ENCODE peak calls at places on chromosomes 4 and X, in eight cellular contexts. One of them, this sample, is unnamed. For H3K4me1, the result is how much of the 10 kb centered on the place peaks cover.

GRCh38 chr4:159235779-159236368 is 133.0 kb downstream of the RAPGEF2 start:
- DNase-seq in kidney: no peak
- DNase-seq in cardiac muscle cell: peak
- DNase-seq in breast epithelium: no peak
- DNase-seq in hepatocyte: no peak
- DNase-seq in Peyer's patch: no peak
- DNase-seq in heart left ventricle: no peak
- DNase-seq in sigmoid colon: no peak
- DNase-seq in this sample: no peak

GRCh38 chrX:45479196-45479834 is 278.6 kb upstream of the DIPK2B start:
- DNase-seq in kidney: no peak
- DNase-seq in cardiac muscle cell: peak
- DNase-seq in breast epithelium: no peak
- DNase-seq in hepatocyte: no peak
- DNase-seq in Peyer's patch: no peak
- DNase-seq in heart left ventricle: no peak
- DNase-seq in sigmoid colon: no peak
- DNase-seq in this sample: no peak

GRCh38 chr4:15691346-15692140 is 9.9 kb downstream of the FAM200B start:
- DNase-seq in kidney: no peak
- DNase-seq in cardiac muscle cell: peak
- DNase-seq in breast epithelium: no peak
- DNase-seq in hepatocyte: no peak
- DNase-seq in Peyer's patch: no peak
- DNase-seq in heart left ventricle: no peak
- DNase-seq in sigmoid colon: no peak
- DNase-seq in this sample: no peak

GRCh38 chrX:70444326-70445196 is at the start of gene DLG3:
- DNase-seq in kidney: no peak
- DNase-seq in cardiac muscle cell: peak
- DNase-seq in breast epithelium: no peak
- DNase-seq in hepatocyte: peak
- DNase-seq in Peyer's patch: no peak
- DNase-seq in heart left ventricle: no peak
- DNase-seq in sigmoid colon: no peak
- DNase-seq in this sample: no peak

GRCh38 chrX:103629295-103630170 is 758 bp downstream of the TCEAL1 start:
- DNase-seq in kidney: peak
- DNase-seq in cardiac muscle cell: peak
- DNase-seq in breast epithelium: peak
- DNase-seq in hepatocyte: peak
- DNase-seq in Peyer's patch: peak
- DNase-seq in heart left ventricle: peak
- DNase-seq in sigmoid colon: peak
- DNase-seq in this sample: peak

GRCh38 chr4:77734928-77735327 is 84.2 kb downstream of the CNOT6L start:
- DNase-seq in kidney: no peak
- DNase-seq in cardiac muscle cell: peak
- DNase-seq in breast epithelium: no peak
- DNase-seq in hepatocyte: peak
- DNase-seq in Peyer's patch: no peak
- DNase-seq in heart left ventricle: no peak
- DNase-seq in sigmoid colon: no peak
- DNase-seq in this sample: peak

GRCh38 chrX:125131146-125131545 is 188.5 kb upstream of the TEX13C start:
- DNase-seq in kidney: no peak
- DNase-seq in cardiac muscle cell: no peak
- DNase-seq in breast epithelium: no peak
- DNase-seq in hepatocyte: peak
- DNase-seq in Peyer's patch: no peak
- DNase-seq in heart left ventricle: no peak
- DNase-seq in sigmoid colon: no peak
- DNase-seq in this sample: peak

GRCh38 chrX:13494562-13494961 is 74.8 kb upstream of the EGFL6 start:
- DNase-seq in kidney: no peak
- DNase-seq in cardiac muscle cell: no peak
- DNase-seq in breast epithelium: no peak
- DNase-seq in hepatocyte: no peak
- DNase-seq in Peyer's patch: no peak
- DNase-seq in heart left ventricle: no peak
- DNase-seq in sigmoid colon: no peak
- DNase-seq in this sample: no peak

GRCh38 chr4:186695392-186695791 is 28.3 kb downstream of the FAT1 start:
- DNase-seq in kidney: no peak
- DNase-seq in cardiac muscle cell: no peak
- DNase-seq in breast epithelium: no peak
- DNase-seq in hepatocyte: no peak
- DNase-seq in Peyer's patch: no peak
- DNase-seq in heart left ventricle: no peak
- DNase-seq in sigmoid colon: no peak
- DNase-seq in this sample: no peak

GRCh38 chrX:103883533-103883932 is 51.5 kb upstream of the RAB9B start:
- DNase-seq in kidney: no peak
- DNase-seq in cardiac muscle cell: peak
- DNase-seq in breast epithelium: no peak
- DNase-seq in hepatocyte: no peak
- DNase-seq in Peyer's patch: no peak
- DNase-seq in heart left ventricle: no peak
- DNase-seq in sigmoid colon: no peak
- DNase-seq in this sample: no peak

GRCh38 chrX:3815896-3816664 is 102.6 kb upstream of the PRKX start:
- DNase-seq in kidney: peak
- DNase-seq in cardiac muscle cell: peak
- DNase-seq in breast epithelium: peak
- DNase-seq in hepatocyte: peak
- DNase-seq in Peyer's patch: peak
- DNase-seq in heart left ventricle: peak
- DNase-seq in sigmoid colon: peak
- DNase-seq in this sample: peak

GRCh38 chrX:31236231-31236630 is 164.4 kb upstream of the FTHL17 start:
- DNase-seq in kidney: no peak
- DNase-seq in cardiac muscle cell: no peak
- DNase-seq in breast epithelium: no peak
- DNase-seq in hepatocyte: no peak
- DNase-seq in Peyer's patch: no peak
- DNase-seq in heart left ventricle: no peak
- DNase-seq in sigmoid colon: no peak
- DNase-seq in this sample: no peak

GRCh38 chr4:111776546-111776945 is 368.7 kb upstream of the FAM241A start:
- DNase-seq in kidney: no peak
- DNase-seq in cardiac muscle cell: no peak
- DNase-seq in breast epithelium: no peak
- DNase-seq in hepatocyte: no peak
- DNase-seq in Peyer's patch: no peak
- DNase-seq in heart left ventricle: no peak
- DNase-seq in sigmoid colon: no peak
- DNase-seq in this sample: no peak

GRCh38 chrX:107678957-107679740 is 50.8 kb downstream of the PRPS1 start:
- DNase-seq in kidney: peak
- DNase-seq in cardiac muscle cell: peak
- DNase-seq in breast epithelium: no peak
- DNase-seq in hepatocyte: peak
- DNase-seq in Peyer's patch: peak
- DNase-seq in heart left ventricle: peak
- DNase-seq in sigmoid colon: peak
- DNase-seq in this sample: peak

GRCh38 chrX:104195489-104196084 is 29.3 kb downstream of the FAM199X start:
- DNase-seq in kidney: no peak
- DNase-seq in cardiac muscle cell: peak
- DNase-seq in breast epithelium: no peak
- DNase-seq in hepatocyte: peak
- DNase-seq in Peyer's patch: no peak
- DNase-seq in heart left ventricle: no peak
- DNase-seq in sigmoid colon: no peak
- DNase-seq in this sample: peak

GRCh38 chr4:165512464-165512863 is 133.7 kb downstream of the CPE start:
- DNase-seq in kidney: no peak
- DNase-seq in cardiac muscle cell: peak
- DNase-seq in breast epithelium: no peak
- DNase-seq in hepatocyte: no peak
- DNase-seq in Peyer's patch: no peak
- DNase-seq in heart left ventricle: no peak
- DNase-seq in sigmoid colon: no peak
- DNase-seq in this sample: no peak

DNA sequence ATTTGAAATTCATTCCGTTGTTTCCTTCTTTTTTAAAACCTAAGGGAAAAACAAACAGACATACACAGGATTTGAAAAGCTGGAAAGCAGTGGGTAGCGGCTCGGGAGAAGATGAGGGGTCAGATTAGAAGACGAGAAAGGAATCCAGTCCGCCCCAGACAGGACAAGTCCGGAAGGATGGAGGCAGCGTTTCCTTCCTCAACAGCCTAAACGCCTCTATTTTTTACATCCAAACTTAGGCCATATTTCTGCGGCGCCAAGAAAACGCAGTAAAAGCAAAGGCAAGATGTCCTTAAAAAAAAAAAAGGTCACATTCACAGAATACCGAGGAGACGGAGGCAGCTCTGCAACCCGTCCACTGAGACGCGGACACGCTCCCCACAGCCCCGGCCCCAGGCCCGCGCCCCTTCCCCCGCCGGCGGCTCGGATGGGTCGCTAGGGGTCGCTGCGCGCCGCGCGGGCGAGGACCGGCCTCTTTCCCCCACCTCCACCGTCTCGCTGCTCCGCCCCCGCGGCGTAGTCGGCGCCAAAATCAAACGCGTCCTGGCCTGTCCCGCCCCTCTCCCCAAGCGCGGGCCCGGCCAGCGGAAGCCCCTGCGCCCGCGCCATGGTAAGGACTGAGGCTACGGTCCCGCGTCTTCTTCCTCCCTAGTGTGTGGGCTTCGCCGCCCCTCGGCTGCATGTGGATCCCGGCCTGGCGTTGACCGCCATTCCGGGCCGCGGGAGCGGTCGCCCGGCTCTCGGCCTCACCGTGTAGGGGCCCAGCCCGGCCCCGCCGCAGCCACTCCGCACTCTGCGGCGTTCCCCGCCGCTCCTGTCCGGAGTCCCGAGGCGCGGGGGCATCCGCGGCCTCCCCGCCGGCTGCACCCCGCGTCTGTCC is at the start of gene MND1:
- DNase-seq in kidney: peak
- DNase-seq in cardiac muscle cell: peak
- DNase-seq in breast epithelium: peak
- DNase-seq in hepatocyte: peak
- DNase-seq in Peyer's patch: peak
- DNase-seq in heart left ventricle: peak
- DNase-seq in sigmoid colon: peak
- DNase-seq in this sample: peak
- H3K4me1 ChIP-seq in kidney: under half
- H3K4me1 ChIP-seq in cardiac muscle cell: under half
- H3K4me1 ChIP-seq in breast epithelium: under half
- H3K4me1 ChIP-seq in hepatocyte: under half
- H3K4me1 ChIP-seq in Peyer's patch: under half
- H3K4me1 ChIP-seq in heart left ventricle: under half
- H3K4me1 ChIP-seq in sigmoid colon: under half
- H3K4me1 ChIP-seq in this sample: under half

GRCh38 chr4:118995693-118996391 is 107.2 kb downstream of the SYNPO2 start:
- DNase-seq in kidney: no peak
- DNase-seq in cardiac muscle cell: no peak
- DNase-seq in breast epithelium: no peak
- DNase-seq in hepatocyte: no peak
- DNase-seq in Peyer's patch: no peak
- DNase-seq in heart left ventricle: no peak
- DNase-seq in sigmoid colon: no peak
- DNase-seq in this sample: no peak
- H3K4me1 ChIP-seq in kidney: under half
- H3K4me1 ChIP-seq in cardiac muscle cell: under half
- H3K4me1 ChIP-seq in breast epithelium: under half
- H3K4me1 ChIP-seq in hepatocyte: under half
- H3K4me1 ChIP-seq in Peyer's patch: under half
- H3K4me1 ChIP-seq in heart left ventricle: under half
- H3K4me1 ChIP-seq in sigmoid colon: half or more
- H3K4me1 ChIP-seq in this sample: under half

DNA sequence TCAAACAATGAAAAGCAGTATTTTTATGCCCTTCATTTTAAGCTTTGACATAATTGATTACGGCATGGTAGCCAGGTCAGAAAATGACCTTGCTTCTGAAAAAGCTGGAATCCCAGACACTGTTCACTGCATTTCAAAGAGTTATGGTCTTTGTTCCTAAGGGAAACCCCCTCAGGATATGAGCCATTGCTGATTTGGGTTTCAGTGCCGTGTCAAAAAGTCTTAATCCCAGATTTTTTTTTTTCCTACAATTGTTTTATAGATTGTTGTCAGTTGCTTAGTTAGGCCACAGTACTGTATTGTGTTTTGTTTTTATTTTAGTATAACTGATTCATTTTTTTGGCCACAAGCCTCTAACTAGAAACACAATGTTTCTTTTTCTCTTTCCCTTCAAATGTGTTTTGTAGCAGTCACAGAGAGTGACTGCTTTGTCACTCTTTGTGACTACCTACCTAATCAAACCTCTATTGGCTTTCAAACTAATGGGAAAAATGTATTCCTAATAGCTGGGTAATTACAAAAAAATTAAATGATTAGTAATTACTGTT is 10.3 kb downstream of the WDR44 start:
- DNase-seq in kidney: no peak
- DNase-seq in cardiac muscle cell: no peak
- DNase-seq in breast epithelium: no peak
- DNase-seq in hepatocyte: no peak
- DNase-seq in Peyer's patch: no peak
- DNase-seq in heart left ventricle: no peak
- DNase-seq in sigmoid colon: no peak
- DNase-seq in this sample: no peak
- H3K4me1 ChIP-seq in kidney: under half
- H3K4me1 ChIP-seq in cardiac muscle cell: under half
- H3K4me1 ChIP-seq in breast epithelium: under half
- H3K4me1 ChIP-seq in hepatocyte: under half
- H3K4me1 ChIP-seq in Peyer's patch: under half
- H3K4me1 ChIP-seq in heart left ventricle: under half
- H3K4me1 ChIP-seq in sigmoid colon: under half
- H3K4me1 ChIP-seq in this sample: half or more

GRCh38 chr4:87042221-87042620 is 107.4 kb downstream of the AFF1 start:
- DNase-seq in kidney: no peak
- DNase-seq in cardiac muscle cell: no peak
- DNase-seq in breast epithelium: no peak
- DNase-seq in hepatocyte: no peak
- DNase-seq in Peyer's patch: no peak
- DNase-seq in heart left ventricle: no peak
- DNase-seq in sigmoid colon: no peak
- DNase-seq in this sample: no peak

GRCh38 chr4:87042986-87043820 is 108.4 kb downstream of the AFF1 start:
- DNase-seq in kidney: no peak
- DNase-seq in cardiac muscle cell: no peak
- DNase-seq in breast epithelium: no peak
- DNase-seq in hepatocyte: no peak
- DNase-seq in Peyer's patch: no peak
- DNase-seq in heart left ventricle: no peak
- DNase-seq in sigmoid colon: no peak
- DNase-seq in this sample: no peak

GRCh38 chr4:87045659-87046058 is 110.8 kb downstream of the AFF1 start:
- DNase-seq in kidney: no peak
- DNase-seq in cardiac muscle cell: no peak
- DNase-seq in breast epithelium: no peak
- DNase-seq in hepatocyte: no peak
- DNase-seq in Peyer's patch: no peak
- DNase-seq in heart left ventricle: no peak
- DNase-seq in sigmoid colon: no peak
- DNase-seq in this sample: no peak

GRCh38 chr4:87046111-87046510 is 111.3 kb downstream of the AFF1 start:
- DNase-seq in kidney: no peak
- DNase-seq in cardiac muscle cell: peak
- DNase-seq in breast epithelium: no peak
- DNase-seq in hepatocyte: no peak
- DNase-seq in Peyer's patch: no peak
- DNase-seq in heart left ventricle: no peak
- DNase-seq in sigmoid colon: no peak
- DNase-seq in this sample: no peak

GRCh38 chr4:87044511-87045369 is 109.9 kb downstream of the AFF1 start:
- DNase-seq in kidney: no peak
- DNase-seq in cardiac muscle cell: no peak
- DNase-seq in breast epithelium: no peak
- DNase-seq in hepatocyte: no peak
- DNase-seq in Peyer's patch: no peak
- DNase-seq in heart left ventricle: peak
- DNase-seq in sigmoid colon: no peak
- DNase-seq in this sample: no peak
- H3K4me1 ChIP-seq in kidney: under half
- H3K4me1 ChIP-seq in cardiac muscle cell: half or more
- H3K4me1 ChIP-seq in breast epithelium: under half
- H3K4me1 ChIP-seq in hepatocyte: under half
- H3K4me1 ChIP-seq in Peyer's patch: under half
- H3K4me1 ChIP-seq in heart left ventricle: under half
- H3K4me1 ChIP-seq in sigmoid colon: half or more
- H3K4me1 ChIP-seq in this sample: under half

This sample was measured in CD4-positive, alpha-beta memory T cell.